ENCODE peak calls at places on chromosomes 1 and 21, in nine cellular contexts. E is neural progenitor cell; L is upper lobe of right lung; F is spleen; Z is GM23248; M is naive thymus-derived CD4-positive, alpha-beta T cell; U is AG04450; B is cardiac muscle cell; K is vagina. C is an unnamed sample.

GRCh38 chr1:87940410-87940809 is 611.7 kb downstream of the LMO4 start:
- DNase-seq in E (no peak), L (no peak), F (no peak), Z (no peak), M (no peak), U (no peak), B (no peak), K (no peak), C (no peak)

GRCh38 chr1:193431265-193431977 is 245.0 kb upstream of the B3GALT2 start:
- DNase-seq in E (no peak), L (no peak), F (no peak), Z (no peak), M (no peak), U (no peak), B (no peak), K (no peak), C (no peak)

GRCh38 chr21:45506836-45507522 is 35.3 kb downstream of the SLC19A1 start:
- DNase-seq in E (no peak), L (peak; percentile 47), F (peak; percentile 73), Z (no peak), M (no peak), U (no peak), B (no peak), K (no peak), C (no peak)

GRCh38 chr1:162696286-162696862 is 64.1 kb downstream of the DDR2 start:
- DNase-seq in E (peak; percentile 92), L (no peak), F (no peak), Z (peak; percentile 91), M (no peak), U (peak; percentile 75), B (peak; percentile 94), K (no peak), C (peak; percentile 85)

GRCh38 chr1:11913291-11913690 is 12.9 kb downstream of the KIAA2013 start:
- DNase-seq in E (peak; percentile 60), L (no peak), F (no peak), Z (no peak), M (no peak), U (no peak), B (no peak), K (no peak), C (no peak)

GRCh38 chr1:234691567-234691966 is 81.6 kb upstream of the IRF2BP2 start:
- DNase-seq in E (no peak), L (no peak), F (no peak), Z (no peak), M (peak; percentile 23), U (no peak), B (no peak), K (no peak), C (no peak)

GRCh38 chr1:65165269-65166002 is 17.4 kb downstream of the AK4 start:
- DNase-seq in E (no peak), L (no peak), F (no peak), Z (no peak), M (no peak), U (no peak), B (no peak), K (no peak), C (no peak)

GRCh38 chr21:42411197-42411869 is 7.6 kb downstream of the UBASH3A start:
- DNase-seq in E (peak; percentile 47), L (peak; percentile 16), F (no peak), Z (no peak), M (no peak), U (no peak), B (no peak), K (no peak), C (no peak)

GRCh38 chr1:14889937-14890440 is 263.6 kb upstream of the TMEM51 start:
- DNase-seq in E (no peak), L (no peak), F (no peak), Z (no peak), M (no peak), U (no peak), B (no peak), K (no peak), C (no peak)

GRCh38 chr1:59967141-59967697 is 40.6 kb upstream of the CYP2J2 start:
- DNase-seq in E (peak; percentile 27), L (no peak), F (no peak), Z (peak; percentile 36), M (no peak), U (no peak), B (peak; percentile 43), K (no peak), C (no peak)

GRCh38 chr21:28719731-28720130 is 272.9 kb downstream of the LTN1 start:
- DNase-seq in E (no peak), L (no peak), F (no peak), Z (peak; percentile 19), M (no peak), U (no peak), B (no peak), K (no peak), C (no peak)

GRCh38 chr1:76142771-76143540 is 68.4 kb downstream of the ST6GALNAC3 start:
- DNase-seq in E (no peak), L (no peak), F (no peak), Z (no peak), M (no peak), U (no peak), B (no peak), K (no peak), C (no peak)

GRCh38 chr1:219792337-219793021 is 135.9 kb downstream of the SLC30A10 start:
- DNase-seq in E (no peak), L (no peak), F (no peak), Z (peak; percentile 80), M (no peak), U (peak; percentile 42), B (peak; percentile 70), K (no peak), C (no peak)

GRCh38 chr1:197985340-197985739 is 68.2 kb downstream of the LHX9 start:
- DNase-seq in E (no peak), L (no peak), F (no peak), Z (no peak), M (no peak), U (no peak), B (no peak), K (no peak), C (no peak)

GRCh38 chr21:36908260-36908908 is 58.1 kb downstream of the HLCS start:
- DNase-seq in E (no peak), L (no peak), F (no peak), Z (peak; percentile 51), M (no peak), U (no peak), B (no peak), K (no peak), C (no peak)

GRCh38 chr1:116502915-116503314 is 67.9 kb downstream of the CD58 start:
- DNase-seq in E (no peak), L (no peak), F (no peak), Z (no peak), M (no peak), U (no peak), B (no peak), K (no peak), C (no peak)

GRCh38 chr1:116503535-116504307 is 67.1 kb downstream of the CD58 start:
- DNase-seq in E (no peak), L (no peak), F (peak; percentile 88), Z (no peak), M (no peak), U (no peak), B (peak; percentile 61), K (no peak), C (no peak)

GRCh38 chr1:116506132-116507004 is 64.5 kb downstream of the CD58 start:
- DNase-seq in E (no peak), L (no peak), F (no peak), Z (no peak), M (no peak), U (no peak), B (no peak), K (no peak), C (no peak)

GRCh38 chr1:116501870-116502244 is 69.0 kb downstream of the CD58 start:
- DNase-seq in E (no peak), L (no peak), F (no peak), Z (no peak), M (no peak), U (no peak), B (no peak), K (no peak), C (no peak)

GRCh38 chr1:116504308-116505156 is 66.3 kb downstream of the CD58 start:
- DNase-seq in E (no peak), L (peak; percentile 83), F (peak; percentile 94), Z (peak; percentile 81), M (peak; percentile 73), U (no peak), B (no peak), K (no peak), C (no peak)
- H3K27ac ChIP-seq in E (no peak overlapping the region), L (peak overlapping the region; percentile 82), F (peak overlapping the region; percentile 90), Z (peak overlapping the region; percentile 46), M (peak overlapping the region; percentile 48), U (peak overlapping the region; percentile 22), B (no peak overlapping the region), K (no peak overlapping the region), C (no peak overlapping the region)

GRCh38 chr1:16164821-16165364 is 9.0 kb upstream of the EPHA2 start:
- DNase-seq in E (no peak), L (no peak), F (no peak), Z (no peak), M (no peak), U (no peak), B (no peak), K (no peak), C (no peak)
- H3K4me3 ChIP-seq in E (no peak overlapping the region), L (no peak overlapping the region), F (no peak overlapping the region), Z (no peak overlapping the region), M (no peak overlapping the region), U (no peak overlapping the region), B (no peak overlapping the region), K (no peak overlapping the region), C (no peak overlapping the region)

DNA sequence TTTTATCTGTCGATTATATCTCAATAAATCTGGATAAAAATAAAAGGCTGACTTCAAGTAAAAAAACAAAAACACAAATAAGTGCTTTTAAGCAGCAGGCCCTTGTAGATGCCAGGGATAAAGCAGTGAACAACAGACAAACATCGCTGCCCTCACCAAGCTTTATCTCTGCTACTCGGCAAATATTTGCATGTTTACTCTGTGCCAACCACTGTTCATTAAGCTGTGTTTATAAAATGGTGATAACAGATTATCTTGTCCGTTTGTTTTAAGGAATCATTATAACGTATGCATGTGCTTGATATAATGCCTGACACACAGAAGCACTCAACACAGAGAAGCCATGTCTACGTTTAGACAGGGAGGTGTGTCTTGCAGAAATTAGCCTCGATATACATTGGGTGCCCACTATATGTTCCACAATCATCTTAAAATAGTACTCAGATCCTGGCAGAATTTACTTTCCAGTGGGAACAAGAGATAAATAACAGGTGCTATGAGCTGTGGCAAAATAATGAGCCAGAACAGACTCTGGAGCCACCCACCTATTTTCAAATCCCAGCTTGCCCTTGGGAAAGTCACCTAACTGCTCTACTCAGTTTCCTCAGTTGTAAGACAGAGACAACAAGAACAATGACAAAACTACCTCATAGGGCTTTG is 47.2 kb downstream of the TRIT1 start:
- DNase-seq in E (no peak), L (no peak), F (no peak), Z (no peak), M (no peak), U (no peak), B (no peak), K (no peak), C (no peak)
- H3K27ac ChIP-seq in E (no peak overlapping the region), L (no peak overlapping the region), F (no peak overlapping the region), Z (no peak overlapping the region), M (no peak overlapping the region), U (no peak overlapping the region), B (no peak overlapping the region), K (no peak overlapping the region), C (no peak overlapping the region)

DNA sequence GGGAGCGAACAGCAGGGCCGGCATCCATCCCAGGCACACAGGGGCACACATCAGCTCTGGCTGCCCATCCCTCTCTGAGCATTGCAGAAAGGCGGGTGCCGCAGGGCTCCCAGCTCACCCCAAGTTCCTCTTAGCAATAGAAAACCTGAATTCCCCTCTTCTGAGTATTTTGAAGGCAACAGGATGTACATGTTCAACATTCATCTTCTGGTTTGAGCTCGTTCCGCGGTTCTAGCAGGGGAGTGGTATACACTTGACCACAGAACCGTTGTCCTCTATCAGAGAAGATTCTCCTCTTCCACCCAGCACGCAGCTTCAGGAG is 23.6 kb downstream of the ACTA1 start:
- DNase-seq in E (no peak), L (no peak), F (no peak), Z (no peak), M (no peak), U (no peak), B (no peak), K (no peak), C (no peak)
- H3K4me3 ChIP-seq in E (no peak overlapping the region), L (no peak overlapping the region), F (no peak overlapping the region), Z (no peak overlapping the region), M (no peak overlapping the region), U (no peak overlapping the region), B (no peak overlapping the region), K (no peak overlapping the region), C (no peak overlapping the region)

C was measured in uterus.